ENCODE peak calls at places on chromosomes 12 and 14, in five cellular contexts. One of them, this sample, is unnamed.

GRCh38 chr12:87439990-87440827 is 589.0 kb downstream of the C12orf50 start:
- DNase-seq in germinal center: no peak
- DNase-seq in GM19239: no peak
- DNase-seq in NCI-H1105 treated with DMSO at 0.1 percent for 48 hours: no peak
- DNase-seq in tibial artery: peak; percentile 24
- DNase-seq in this sample: no peak

GRCh38 chr12:120196363-120196762 is 1.8 kb upstream of the GCN1 start:
- DNase-seq in germinal center: no peak
- DNase-seq in GM19239: no peak
- DNase-seq in NCI-H1105 treated with DMSO at 0.1 percent for 48 hours: no peak
- DNase-seq in tibial artery: no peak
- DNase-seq in this sample: no peak

GRCh38 chr14:57834961-57835360 is 30.9 kb downstream of the SLC35F4 start:
- DNase-seq in germinal center: no peak
- DNase-seq in GM19239: no peak
- DNase-seq in NCI-H1105 treated with DMSO at 0.1 percent for 48 hours: no peak
- DNase-seq in tibial artery: no peak
- DNase-seq in this sample: no peak

GRCh38 chr14:35347323-35348043 is 55.3 kb downstream of the PSMA6 start:
- DNase-seq in germinal center: no peak
- DNase-seq in GM19239: no peak
- DNase-seq in NCI-H1105 treated with DMSO at 0.1 percent for 48 hours: no peak
- DNase-seq in tibial artery: no peak
- DNase-seq in this sample: no peak

GRCh38 chr12:124913474-124914391 is 717 bp downstream of the UBC start:
- DNase-seq in germinal center: peak; percentile 49
- DNase-seq in GM19239: peak; percentile 28
- DNase-seq in NCI-H1105 treated with DMSO at 0.1 percent for 48 hours: no peak
- DNase-seq in tibial artery: peak; percentile 84
- DNase-seq in this sample: peak; percentile 88

GRCh38 chr12:19113464-19113863 is 16.1 kb upstream of the PLEKHA5 start:
- DNase-seq in germinal center: no peak
- DNase-seq in GM19239: no peak
- DNase-seq in NCI-H1105 treated with DMSO at 0.1 percent for 48 hours: no peak
- DNase-seq in tibial artery: no peak
- DNase-seq in this sample: no peak

GRCh38 chr12:43378448-43378847 is 173.6 kb downstream of the ADAMTS20 start:
- DNase-seq in germinal center: no peak
- DNase-seq in GM19239: no peak
- DNase-seq in NCI-H1105 treated with DMSO at 0.1 percent for 48 hours: no peak
- DNase-seq in tibial artery: no peak
- DNase-seq in this sample: no peak

GRCh38 chr14:106215229-106215628 is 688.8 kb downstream of the TMEM121 start:
- DNase-seq in germinal center: no peak
- DNase-seq in GM19239: no peak
- DNase-seq in NCI-H1105 treated with DMSO at 0.1 percent for 48 hours: no peak
- DNase-seq in tibial artery: no peak
- DNase-seq in this sample: no peak

GRCh38 chr14:97705976-97706375 is 908.8 kb downstream of the VRK1 start:
- DNase-seq in germinal center: no peak
- DNase-seq in GM19239: no peak
- DNase-seq in NCI-H1105 treated with DMSO at 0.1 percent for 48 hours: no peak
- DNase-seq in tibial artery: no peak
- DNase-seq in this sample: no peak

GRCh38 chr12:39763071-39763893 is 143.7 kb upstream of the ABCD2 start:
- DNase-seq in germinal center: no peak
- DNase-seq in GM19239: no peak
- DNase-seq in NCI-H1105 treated with DMSO at 0.1 percent for 48 hours: no peak
- DNase-seq in tibial artery: no peak
- DNase-seq in this sample: no peak

GRCh38 chr12:123938679-123939480 is 33.8 kb downstream of the CCDC92 start:
- DNase-seq in germinal center: no peak
- DNase-seq in GM19239: no peak
- DNase-seq in NCI-H1105 treated with DMSO at 0.1 percent for 48 hours: no peak
- DNase-seq in tibial artery: no peak
- DNase-seq in this sample: no peak

GRCh38 chr12:77980782-77981181 is 150.1 kb downstream of the NAV3 start:
- DNase-seq in germinal center: no peak
- DNase-seq in GM19239: no peak
- DNase-seq in NCI-H1105 treated with DMSO at 0.1 percent for 48 hours: no peak
- DNase-seq in tibial artery: no peak
- DNase-seq in this sample: no peak

GRCh38 chr12:100926669-100927248 is 132.2 kb downstream of the ANO4 start:
- DNase-seq in germinal center: no peak
- DNase-seq in GM19239: no peak
- DNase-seq in NCI-H1105 treated with DMSO at 0.1 percent for 48 hours: no peak
- DNase-seq in tibial artery: no peak
- DNase-seq in this sample: no peak

GRCh38 chr14:87149583-87150354 is 843.2 kb downstream of the GALC start:
- DNase-seq in germinal center: no peak
- DNase-seq in GM19239: no peak
- DNase-seq in NCI-H1105 treated with DMSO at 0.1 percent for 48 hours: peak; percentile 74
- DNase-seq in tibial artery: no peak
- DNase-seq in this sample: no peak

GRCh38 chr12:124295431-124296058 is 652 bp downstream of the RFLNA start:
- DNase-seq in germinal center: no peak
- DNase-seq in GM19239: no peak
- DNase-seq in NCI-H1105 treated with DMSO at 0.1 percent for 48 hours: no peak
- DNase-seq in tibial artery: no peak
- DNase-seq in this sample: no peak

GRCh38 chr12:51706206-51706605 is 115.2 kb downstream of the SCN8A start:
- DNase-seq in germinal center: no peak
- DNase-seq in GM19239: no peak
- DNase-seq in NCI-H1105 treated with DMSO at 0.1 percent for 48 hours: no peak
- DNase-seq in tibial artery: no peak
- DNase-seq in this sample: no peak

GRCh38 chr12:121005346-121005815 is 10.9 kb downstream of the C12orf43 start:
- DNase-seq in germinal center: peak; percentile 19
- DNase-seq in GM19239: no peak
- DNase-seq in NCI-H1105 treated with DMSO at 0.1 percent for 48 hours: peak; percentile 19
- DNase-seq in tibial artery: no peak
- DNase-seq in this sample: peak; percentile 46

GRCh38 chr12:94230357-94230905 is 82.1 kb downstream of the PLXNC1 start:
- DNase-seq in germinal center: no peak
- DNase-seq in GM19239: no peak
- DNase-seq in NCI-H1105 treated with DMSO at 0.1 percent for 48 hours: no peak
- DNase-seq in tibial artery: no peak
- DNase-seq in this sample: no peak

GRCh38 chr12:95607642-95608041 is 56.4 kb upstream of the USP44 start:
- DNase-seq in germinal center: no peak
- DNase-seq in GM19239: no peak
- DNase-seq in NCI-H1105 treated with DMSO at 0.1 percent for 48 hours: peak; percentile 90
- DNase-seq in tibial artery: no peak
- DNase-seq in this sample: no peak

GRCh38 chr12:12704593-12705230 is 8.7 kb upstream of the GPR19 start:
- DNase-seq in germinal center: peak; percentile 28
- DNase-seq in GM19239: no peak
- DNase-seq in NCI-H1105 treated with DMSO at 0.1 percent for 48 hours: peak; percentile 92
- DNase-seq in tibial artery: peak; percentile 64
- DNase-seq in this sample: no peak

GRCh38 chr12:19130224-19131019 is 889 bp downstream of the PLEKHA5 start:
- DNase-seq in germinal center: peak; percentile 2
- DNase-seq in GM19239: peak; percentile 6
- DNase-seq in NCI-H1105 treated with DMSO at 0.1 percent for 48 hours: peak; percentile 38
- DNase-seq in tibial artery: peak; percentile 29
- DNase-seq in this sample: no peak

GRCh38 chr14:74347096-74347794 is 1.0 kb upstream of the VRTN start:
- DNase-seq in germinal center: no peak
- DNase-seq in GM19239: no peak
- DNase-seq in NCI-H1105 treated with DMSO at 0.1 percent for 48 hours: no peak
- DNase-seq in tibial artery: no peak
- DNase-seq in this sample: no peak

GRCh38 chr12:99767809-99768208 is 120.3 kb downstream of the GARIN6 start:
- DNase-seq in germinal center: peak; percentile 2
- DNase-seq in GM19239: no peak
- DNase-seq in NCI-H1105 treated with DMSO at 0.1 percent for 48 hours: peak; percentile 56
- DNase-seq in tibial artery: no peak
- DNase-seq in this sample: no peak

GRCh38 chr12:4615667-4616066 is 33.2 kb downstream of the AKAP3 start:
- DNase-seq in germinal center: no peak
- DNase-seq in GM19239: no peak
- DNase-seq in NCI-H1105 treated with DMSO at 0.1 percent for 48 hours: no peak
- DNase-seq in tibial artery: no peak
- DNase-seq in this sample: no peak

GRCh38 chr12:76680940-76681339 is 83.0 kb upstream of the ZDHHC17 start:
- DNase-seq in germinal center: no peak
- DNase-seq in GM19239: no peak
- DNase-seq in NCI-H1105 treated with DMSO at 0.1 percent for 48 hours: no peak
- DNase-seq in tibial artery: no peak
- DNase-seq in this sample: no peak

GRCh38 chr12:130104114-130104513 is 58.1 kb upstream of the FZD10 start:
- DNase-seq in germinal center: no peak
- DNase-seq in GM19239: no peak
- DNase-seq in NCI-H1105 treated with DMSO at 0.1 percent for 48 hours: peak; percentile 89
- DNase-seq in tibial artery: no peak
- DNase-seq in this sample: no peak

GRCh38 chr12:130953783-130954543 is at the start of gene ADGRD1:
- DNase-seq in germinal center: no peak
- DNase-seq in GM19239: peak; percentile 18
- DNase-seq in NCI-H1105 treated with DMSO at 0.1 percent for 48 hours: no peak
- DNase-seq in tibial artery: peak; percentile 82
- DNase-seq in this sample: no peak

GRCh38 chr14:70555890-70556289 is 21.1 kb upstream of the ADAM20 start:
- DNase-seq in germinal center: no peak
- DNase-seq in GM19239: no peak
- DNase-seq in NCI-H1105 treated with DMSO at 0.1 percent for 48 hours: no peak
- DNase-seq in tibial artery: no peak
- DNase-seq in this sample: no peak

This sample was measured in GM06990.